ENCODE peak calls at places on chromosomes 12 and 14, in eight cellular contexts. B is mesenchymal stem cell, A is astrocyte, R is HCT116, G is mucosa of descending colon, S is uterus, H is tibial nerve, P is PC-3. M is an unnamed sample.

GRCh38 chr12:106369624-106370346 is 12.2 kb downstream of the POLR3B start:
- DNase-seq in B (peak; percentile 88), G (no peak), P (peak; percentile 86), H (no peak), R (no peak), A (peak; percentile 80), S (no peak), M (no peak)

GRCh38 chr14:92458959-92459478 is 54.6 kb upstream of the RIN3 start:
- DNase-seq in R (no peak), P (no peak), B (no peak), H (no peak), G (peak; percentile 6), S (no peak), A (no peak), M (no peak)

GRCh38 chr14:78440351-78440750 is 270.2 kb downstream of the NRXN3 start:
- DNase-seq in G (no peak), R (no peak), H (no peak), B (no peak), P (no peak), S (no peak), A (no peak), M (no peak)

GRCh38 chr12:60100150-60100549 is 504.3 kb downstream of the SLC16A7 start:
- DNase-seq in G (no peak), B (peak; percentile 22), P (peak; percentile 77), A (no peak), H (no peak), R (no peak), S (no peak), M (no peak)

GRCh38 chr12:32126720-32127119 is 20.1 kb downstream of the BICD1 start:
- DNase-seq in A (peak; percentile 92), B (peak; percentile 72), P (peak; percentile 78), R (no peak), S (no peak), G (no peak), H (no peak), M (no peak)

GRCh38 chr12:104630230-104630670 is 173.5 kb downstream of the CHST11 start:
- DNase-seq in H (no peak), P (no peak), G (no peak), A (no peak), R (no peak), B (no peak), S (no peak), M (no peak)

GRCh38 chr12:46970636-46971035 is 108.8 kb upstream of the PCED1B start:
- DNase-seq in H (no peak), B (no peak), S (no peak), G (no peak), R (no peak), A (no peak), P (no peak), M (no peak)

GRCh38 chr12:49538740-49539403 is at the start of gene KCNH3:
- DNase-seq in H (peak; percentile 48), R (peak; percentile 37), S (peak; percentile 67), P (peak; percentile 69), G (peak; percentile 90), B (peak; percentile 64), A (peak; percentile 30), M (peak; percentile 27)

GRCh38 chr12:15608931-15609330 is 180.3 kb downstream of the EPS8 start:
- DNase-seq in R (no peak), H (no peak), S (no peak), P (no peak), A (peak; percentile 20), G (no peak), B (no peak), M (no peak)

GRCh38 chr14:38964630-38965029 is 138.4 kb downstream of the SEC23A start:
- DNase-seq in B (peak; percentile 52), G (no peak), A (peak; percentile 68), R (no peak), S (no peak), P (peak; percentile 63), H (no peak), M (no peak)

GRCh38 chr14:90554341-90554740 is 157.5 kb downstream of the CALM1 start:
- DNase-seq in B (no peak), R (no peak), H (no peak), P (no peak), A (no peak), G (no peak), S (no peak), M (peak; percentile 25)

GRCh38 chr14:89435527-89436273 is 18.7 kb upstream of the FOXN3 start:
- DNase-seq in R (no peak), S (no peak), G (no peak), B (no peak), P (no peak), H (no peak), A (peak; percentile 45), M (no peak)

GRCh38 chr12:87467893-87468292 is 561.3 kb downstream of the C12orf50 start:
- DNase-seq in S (no peak), B (no peak), P (no peak), A (no peak), H (no peak), R (no peak), G (no peak), M (no peak)

GRCh38 chr12:112239020-112239419 is 113.7 kb downstream of the TRAFD1 start:
- DNase-seq in P (no peak), S (no peak), R (no peak), A (no peak), G (no peak), H (no peak), B (no peak), M (no peak)

GRCh38 chr14:71250791-71251190 is 343.5 kb downstream of the PCNX1 start:
- DNase-seq in S (no peak), B (no peak), P (no peak), G (no peak), H (no peak), R (no peak), A (no peak), M (no peak)

GRCh38 chr12:92396647-92397258 is 251.1 kb upstream of the BTG1 start:
- DNase-seq in P (peak; percentile 85), B (peak; percentile 75), G (no peak), A (peak; percentile 62), R (no peak), S (no peak), H (no peak), M (no peak)

GRCh38 chr14:24483604-24484252 is 24.3 kb downstream of the CMA1 start:
- DNase-seq in R (no peak), S (no peak), H (no peak), A (peak; percentile 32), G (no peak), P (peak; percentile 12), B (peak; percentile 36), M (no peak)

GRCh38 chr12:122423258-122424165 is 1.0 kb upstream of the CLIP1 start:
- DNase-seq in H (no peak), G (peak; percentile 36), R (peak; percentile 50), P (no peak), A (peak; percentile 49), S (no peak), B (peak; percentile 79), M (no peak)

GRCh38 chr12:106082216-106083175 is 56.3 kb downstream of the NUAK1 start:
- DNase-seq in G (no peak), S (no peak), A (peak; percentile 54), P (no peak), B (peak; percentile 99), R (no peak), H (no peak), M (no peak)

GRCh38 chr12:53062011-53062961 is 12.4 kb downstream of the TNS2 start:
- DNase-seq in A (no peak), R (no peak), S (peak; percentile 24), H (peak; percentile 14), P (no peak), B (no peak), G (peak; percentile 28), M (no peak)
- H3K4me1 ChIP-seq in A (peaks cover 25% of the 10 kb centered on the region), R (peaks cover 25% of the 10 kb centered on the region), S (no peaks in the 10 kb centered on the region), H (peaks cover 100% of the 10 kb centered on the region), P (peaks cover 32% of the 10 kb centered on the region), B (peaks cover 34% of the 10 kb centered on the region), G (peaks cover 15% of the 10 kb centered on the region), M (peaks cover 22% of the 10 kb centered on the region)

GRCh38 chr12:132825861-132826260 is 2.8 kb downstream of the GOLGA3 start:
- DNase-seq in A (no peak), P (no peak), B (no peak), S (no peak), G (no peak), H (no peak), R (no peak), M (no peak)

GRCh38 chr12:132824053-132824452 is 4.6 kb downstream of the GOLGA3 start:
- DNase-seq in S (no peak), G (no peak), A (no peak), B (no peak), H (no peak), P (peak; percentile 47), R (no peak), M (no peak)

GRCh38 chr12:132828706-132829534 is at the start of gene GOLGA3:
- DNase-seq in P (peak; percentile 95), S (peak; percentile 92), H (peak; percentile 84), G (peak; percentile 97), B (peak; percentile 95), R (peak; percentile 94), A (peak; percentile 91), M (peak; percentile 53)

GRCh38 chr12:132827763-132828703 is 636 bp downstream of the GOLGA3 start:
- DNase-seq in G (peak; percentile 83), H (no peak), R (no peak), S (peak; percentile 28), A (peak; percentile 81), P (peak; percentile 77), B (peak; percentile 79), M (peak; percentile 7)

DNA sequence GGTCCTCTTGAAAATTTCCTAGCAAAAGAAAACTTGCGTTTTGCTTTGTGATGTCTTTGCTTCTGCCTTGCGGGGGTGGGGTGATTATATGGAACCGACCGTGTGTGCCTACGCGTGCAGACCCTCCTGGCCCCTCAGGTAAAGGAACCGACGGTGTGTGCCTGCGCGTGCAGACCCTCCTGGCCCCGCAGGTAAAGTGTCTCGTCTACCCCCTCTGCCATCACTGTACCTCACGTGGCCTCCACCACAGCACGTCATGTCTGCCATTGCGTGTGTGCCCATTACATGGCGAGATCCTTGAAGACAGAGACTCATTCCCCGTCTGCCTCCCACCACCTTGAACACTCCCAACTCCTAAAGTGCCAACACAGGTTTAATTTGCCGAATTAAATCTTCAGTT is 3.6 kb downstream of the GOLGA3 start:
- DNase-seq in B (no peak), G (no peak), P (no peak), R (no peak), S (no peak), H (no peak), A (no peak), M (no peak)
- H3K4me3 ChIP-seq in B (no peak overlapping the region), G (no peak overlapping the region), P (no peak overlapping the region), R (no peak overlapping the region), S (no peak overlapping the region), H (no peak overlapping the region), A (no peak overlapping the region), M (no peak overlapping the region)

GRCh38 chr14:55102141-55102547 is 26.9 kb upstream of the LGALS3 start:
- DNase-seq in R (no peak), A (peak; percentile 98), S (peak; percentile 78), H (peak; percentile 63), B (peak; percentile 92), P (peak; percentile 100), G (peak; percentile 71), M (no peak)
- H3K4me1 ChIP-seq in R (peaks cover 45% of the 10 kb centered on the region), A (peaks cover 26% of the 10 kb centered on the region), S (peaks cover 31% of the 10 kb centered on the region), H (peaks cover 93% of the 10 kb centered on the region), B (peaks cover 13% of the 10 kb centered on the region), P (peaks cover 49% of the 10 kb centered on the region), G (peaks cover 52% of the 10 kb centered on the region), M (peaks cover 72% of the 10 kb centered on the region)

DNA sequence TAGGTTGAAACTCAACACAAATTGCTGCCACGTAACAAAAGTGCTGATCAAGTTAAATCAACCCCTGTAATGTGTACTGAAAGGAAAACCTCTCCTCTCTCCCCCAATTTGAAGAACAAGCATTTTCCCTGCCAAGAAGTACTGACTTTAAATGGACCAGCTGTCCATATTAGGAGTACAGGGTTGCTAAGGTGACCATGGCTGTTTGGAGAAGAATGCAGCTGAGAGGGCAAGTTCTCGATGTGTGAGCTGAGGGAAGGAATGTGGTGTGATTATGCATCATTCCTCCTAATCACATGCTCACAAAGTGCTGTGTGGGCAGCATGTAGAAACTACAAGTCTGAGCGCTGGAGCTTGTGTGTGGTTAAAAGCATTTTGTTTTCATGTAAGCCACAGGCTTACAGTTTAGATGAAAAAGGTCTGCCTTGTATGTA is 50.9 kb upstream of the CCT2 start:
- DNase-seq in S (peak; percentile 57), H (no peak), R (peak; percentile 7), A (peak; percentile 100), B (peak; percentile 100), G (no peak), P (peak; percentile 28), M (peak; percentile 58)
- H3K4me3 ChIP-seq in S (no peak overlapping the region), H (no peak overlapping the region), R (no peak overlapping the region), A (peak overlapping the region; percentile 24), B (no peak overlapping the region), G (no peak overlapping the region), P (no peak overlapping the region), M (peak overlapping the region; percentile 40)